ENCODE peak calls at places on chromosomes 12 and 14, in six cellular contexts. R is CD8-positive, alpha-beta T cell; J is fibroblast of pulmonary artery; O is neural progenitor cell; Y is astrocyte; H is stomach. E is an unnamed sample.

GRCh38 chr14:100605230-100605629 is 18.0 kb upstream of the BEGAIN start:
- DNase-seq in R (no peak), J (no peak), O (no peak), Y (no peak), H (no peak), E (no peak)

GRCh38 chr12:6632026-6632978 is 3.5 kb downstream of the LPAR5 start:
- DNase-seq in R (peak), J (no peak), O (peak), Y (no peak), H (no peak), E (no peak)

GRCh38 chr12:58087428-58088117 is 146.2 kb downstream of the ATP23 start:
- DNase-seq in R (no peak), J (no peak), O (peak), Y (no peak), H (no peak), E (no peak)

GRCh38 chr12:109291531-109292341 is 17.3 kb downstream of the FOXN4 start:
- DNase-seq in R (no peak), J (peak), O (peak), Y (peak), H (peak), E (no peak)

GRCh38 chr14:69647216-69647615 is 35.8 kb downstream of the SUSD6 start:
- DNase-seq in R (no peak), J (no peak), O (no peak), Y (no peak), H (no peak), E (no peak)

GRCh38 chr12:131102991-131103609 is 149.4 kb downstream of the ADGRD1 start:
- DNase-seq in R (no peak), J (no peak), O (peak), Y (no peak), H (peak), E (no peak)

GRCh38 chr14:100693877-100694578 is 32.7 kb upstream of the DLK1 start:
- DNase-seq in R (no peak), J (no peak), O (no peak), Y (no peak), H (no peak), E (no peak)

GRCh38 chr12:6383572-6384498 is at the start of gene LTBR:
- DNase-seq in R (no peak), J (peak), O (peak), Y (peak), H (peak), E (peak)

GRCh38 chr12:57234233-57234570 is 4.7 kb downstream of the SHMT2 start:
- DNase-seq in R (no peak), J (no peak), O (no peak), Y (no peak), H (no peak), E (no peak)

GRCh38 chr12:101414533-101415119 is 7.1 kb upstream of the ARL1 start:
- DNase-seq in R (no peak), J (peak), O (peak), Y (peak), H (no peak), E (peak)

GRCh38 chr12:88579572-88579940 is 715 bp downstream of the KITLG start:
- DNase-seq in R (no peak), J (no peak), O (peak), Y (no peak), H (peak), E (no peak)

GRCh38 chr12:69879007-69879960 is 54.3 kb downstream of the MYRFL start:
- DNase-seq in R (peak), J (peak), O (peak), Y (peak), H (peak), E (peak)

GRCh38 chr12:34400986-34401658 is 378.8 kb downstream of the ALG10 start:
- DNase-seq in R (peak), J (no peak), O (no peak), Y (no peak), H (peak), E (no peak)

GRCh38 chr14:24307575-24308341 is at the start of gene CIDEB:
- DNase-seq in R (peak), J (peak), O (peak), Y (no peak), H (peak), E (peak)

GRCh38 chr12:50918584-50919316 is 33.6 kb upstream of the HIGD1C start:
- DNase-seq in R (no peak), J (no peak), O (no peak), Y (peak), H (no peak), E (peak)

GRCh38 chr12:67019070-67019469 is 250.1 kb upstream of the CAND1 start:
- DNase-seq in R (no peak), J (no peak), O (peak), Y (peak), H (no peak), E (no peak)

GRCh38 chr14:76917759-76918175 is 91.6 kb downstream of the LRRC74A start:
- DNase-seq in R (no peak), J (no peak), O (no peak), Y (no peak), H (peak), E (no peak)

GRCh38 chr14:65301862-65302539 is 110.5 kb upstream of the FUT8 start:
- DNase-seq in R (no peak), J (no peak), O (no peak), Y (no peak), H (peak), E (no peak)

GRCh38 chr12:103560604-103561101 is 26.4 kb upstream of the STAB2 start:
- DNase-seq in R (no peak), J (peak), O (no peak), Y (peak), H (no peak), E (peak)

GRCh38 chr14:51613436-51613835 is 38.3 kb upstream of the FRMD6 start:
- DNase-seq in R (no peak), J (no peak), O (no peak), Y (no peak), H (no peak), E (no peak)

GRCh38 chr12:118055144-118055557 is 5.8 kb downstream of the WSB2 start:
- DNase-seq in R (peak), J (peak), O (peak), Y (no peak), H (peak), E (no peak)

GRCh38 chr12:114993202-114993601 is 309.2 kb upstream of the TBX3 start:
- DNase-seq in R (no peak), J (no peak), O (no peak), Y (no peak), H (no peak), E (no peak)

GRCh38 chr14:102492523-102492910 is 17.1 kb downstream of the ANKRD9 start:
- DNase-seq in R (no peak), J (no peak), O (no peak), Y (no peak), H (no peak), E (no peak)

GRCh38 chr12:93624595-93625294 is 52.3 kb downstream of the SOCS2 start:
- DNase-seq in R (no peak), J (peak), O (no peak), Y (peak), H (no peak), E (peak)

DNA sequence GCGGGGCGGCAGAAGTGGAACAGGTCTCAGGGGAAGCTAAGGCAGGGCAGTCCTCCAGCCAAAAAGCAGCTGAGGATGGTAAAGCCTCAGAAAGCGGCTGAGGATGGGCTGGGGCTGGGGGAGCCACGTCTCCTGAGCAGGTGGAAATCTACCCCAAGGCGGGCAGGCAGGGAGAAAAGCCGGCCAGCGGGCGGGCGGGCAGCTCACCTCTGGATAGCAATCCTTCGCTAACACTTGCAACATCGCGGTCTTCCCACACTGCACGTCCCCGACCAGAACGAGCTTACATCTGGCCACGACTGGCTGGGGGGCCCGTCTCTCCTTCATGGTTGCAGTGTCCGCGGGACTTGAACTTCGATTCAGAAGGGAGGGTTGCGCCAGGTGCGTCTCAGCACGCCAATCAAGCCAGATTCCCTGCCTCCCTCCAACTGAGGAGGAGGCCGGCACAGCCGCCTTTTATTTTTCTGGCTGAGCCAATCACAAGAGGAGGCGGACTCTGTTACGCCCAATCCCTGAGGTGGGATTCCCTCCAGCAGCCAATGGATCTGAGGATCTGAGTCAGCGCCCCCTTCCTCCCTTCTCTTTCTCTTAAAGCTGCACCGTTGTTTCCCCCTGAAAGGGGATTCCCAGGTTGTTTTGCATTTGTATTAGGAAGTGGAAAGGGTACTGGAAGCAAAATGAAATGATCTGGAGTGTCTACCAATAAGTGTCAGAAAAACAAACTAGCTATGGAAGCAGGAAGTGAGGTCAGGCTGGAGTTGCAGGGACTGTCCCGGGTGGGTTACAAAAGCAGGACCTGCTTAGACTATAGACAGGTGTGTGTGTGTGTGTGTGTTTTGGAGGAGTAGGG is at the start of gene RND1:
- DNase-seq in R (peak), J (peak), O (peak), Y (peak), H (peak), E (peak)
- TF ChIP-seq CTCF in R (no peak), J (no peak), O (peak), Y (no peak), H (no peak), E (no peak)

DNA sequence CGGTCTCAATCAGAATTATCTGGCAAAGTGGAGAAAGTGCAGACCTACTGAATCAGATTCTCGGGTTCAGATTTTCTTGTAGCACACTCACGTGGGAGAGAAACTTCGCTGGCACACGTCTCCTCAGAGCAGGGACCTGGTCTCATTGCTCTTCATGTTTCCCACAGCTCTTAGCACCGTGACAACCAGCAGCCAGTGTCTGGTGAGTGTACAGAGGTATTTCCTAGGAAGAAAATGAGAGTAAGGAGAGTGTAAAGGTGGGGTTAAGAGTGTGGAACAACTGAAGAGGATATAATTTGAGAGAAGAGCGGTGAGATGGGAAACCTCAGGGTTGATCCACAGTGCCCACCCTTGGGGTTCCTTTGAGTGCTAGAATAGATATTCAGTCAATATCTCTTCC is 89.2 kb downstream of the ARF6 start:
- DNase-seq in R (no peak), J (peak), O (no peak), Y (peak), H (no peak), E (no peak)
- H3K4me3 ChIP-seq in R (no peak), J (peak), O (no peak), Y (no peak), H (peak), E (no peak)

GRCh38 chr12:138898-139534 is 72.4 kb downstream of the IQSEC3 start:
- DNase-seq in R (peak), J (peak), O (peak), Y (peak), H (no peak), E (no peak)
- TF ChIP-seq CTCF in R (no peak), J (no peak), O (no peak), Y (no peak), H (no peak), E (no peak)

DNA sequence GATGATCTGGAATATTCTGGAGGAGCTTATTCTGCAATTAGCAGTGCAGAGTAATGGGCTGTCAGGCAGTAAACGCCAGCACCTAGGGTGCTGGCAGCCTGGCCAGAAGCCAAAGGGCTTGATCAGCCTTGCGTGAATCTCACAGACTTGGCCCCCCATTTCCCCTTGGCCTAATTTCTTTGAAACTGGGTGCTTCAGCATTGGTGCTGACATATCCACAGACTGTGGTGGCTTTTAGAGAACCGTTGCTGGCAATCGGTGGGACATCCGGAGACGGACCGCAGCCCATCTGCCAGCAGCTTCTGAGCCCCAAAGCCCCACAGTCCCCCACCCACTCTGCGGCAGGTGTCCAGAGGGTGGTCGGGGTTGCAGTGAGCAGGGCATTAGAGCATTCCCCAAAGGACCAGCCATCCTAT is 157.1 kb downstream of the CALM1 start:
- DNase-seq in R (no peak), J (no peak), O (no peak), Y (no peak), H (no peak), E (no peak)
- H3K4me3 ChIP-seq in R (no peak), J (no peak), O (no peak), Y (no peak), H (no peak), E (no peak)

GRCh38 chr12:12696562-12697383 is 790 bp upstream of the GPR19 start:
- DNase-seq in R (peak), J (peak), O (peak), Y (peak), H (peak), E (peak)
- TF ChIP-seq CTCF in R (no peak), J (no peak), O (no peak), Y (no peak), H (no peak), E (no peak)

GRCh38 chr14:95242870-95243269 is 76.8 kb downstream of the CLMN start:
- DNase-seq in R (no peak), J (no peak), O (no peak), Y (no peak), H (no peak), E (no peak)
- H3K4me3 ChIP-seq in R (no peak), J (no peak), O (no peak), Y (no peak), H (no peak), E (no peak)

DNA sequence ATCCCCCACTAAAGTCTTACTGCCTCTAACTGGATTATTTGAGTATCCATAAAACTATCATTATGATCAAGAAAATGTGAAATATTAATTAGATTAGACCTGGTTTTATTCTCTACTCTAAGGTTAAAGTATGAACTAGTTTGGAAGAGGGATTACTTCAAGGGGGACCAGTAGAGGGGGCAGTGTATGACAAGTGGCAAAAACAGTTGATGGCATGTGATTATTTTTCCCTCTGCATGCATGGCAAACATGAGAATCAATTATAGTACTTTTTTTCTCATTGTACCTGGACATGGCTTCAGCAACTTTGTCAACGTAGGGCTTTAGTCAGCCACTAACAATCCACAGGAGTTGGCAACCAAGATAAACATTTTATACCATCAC is 145.0 kb upstream of the SLC38A2 start:
- DNase-seq in R (no peak), J (no peak), O (no peak), Y (no peak), H (no peak), E (no peak)
- TF ChIP-seq CTCF in R (no peak), J (no peak), O (peak), Y (no peak), H (no peak), E (peak)

GRCh38 chr14:104119700-104120251 is 18.6 kb upstream of the KIF26A start:
- DNase-seq in R (no peak), J (no peak), O (no peak), Y (no peak), H (peak), E (no peak)

GRCh38 chr14:104117341-104118005 is 20.9 kb upstream of the KIF26A start:
- DNase-seq in R (no peak), J (no peak), O (peak), Y (no peak), H (peak), E (no peak)

GRCh38 chr14:104119119-104119699 is 19.2 kb upstream of the KIF26A start:
- DNase-seq in R (no peak), J (no peak), O (no peak), Y (no peak), H (peak), E (no peak)

GRCh38 chr14:104116544-104117340 is 21.6 kb upstream of the KIF26A start:
- DNase-seq in R (no peak), J (no peak), O (peak), Y (no peak), H (peak), E (no peak)

GRCh38 chr14:104118006-104118844 is 20.2 kb upstream of the KIF26A start:
- DNase-seq in R (no peak), J (no peak), O (no peak), Y (no peak), H (peak), E (no peak)
- H3K4me3 ChIP-seq in R (no peak), J (no peak), O (no peak), Y (no peak), H (peak), E (no peak)